ENCODE peak calls at places on chromosomes 1 and 21, in ten cellular contexts. One of them, this sample, is unnamed.

GRCh38 chr21:25350056-25350455 is 257.2 kb downstream of the MRPL39 start:
- DNase-seq in stimulated activated CD4-positive, alpha-beta T cell treated with anti-CD3 and anti-CD28 coated beads, Interleukin-1b, Interleukin-23, amount 100 ng/mL, for 1 hour: peak; percentile 4
- DNase-seq in neural crest cell: no peak
- DNase-seq in Right ventricle myocardium superior: no peak
- DNase-seq in ACHN: peak; percentile 48
- DNase-seq in left ventricle myocardium inferior: no peak
- DNase-seq in KBM-7: peak; percentile 18
- DNase-seq in AG20443: peak; percentile 64
- DNase-seq in mesenteric fat pad: no peak
- DNase-seq in HT1080: peak; percentile 17
- DNase-seq in this sample: peak; percentile 78

GRCh38 chr1:7113822-7114221 is 328.6 kb downstream of the CAMTA1 start:
- DNase-seq in stimulated activated CD4-positive, alpha-beta T cell treated with anti-CD3 and anti-CD28 coated beads, Interleukin-1b, Interleukin-23, amount 100 ng/mL, for 1 hour: no peak
- DNase-seq in neural crest cell: no peak
- DNase-seq in Right ventricle myocardium superior: no peak
- DNase-seq in ACHN: no peak
- DNase-seq in left ventricle myocardium inferior: no peak
- DNase-seq in KBM-7: no peak
- DNase-seq in AG20443: no peak
- DNase-seq in mesenteric fat pad: no peak
- DNase-seq in HT1080: no peak
- DNase-seq in this sample: no peak

GRCh38 chr1:170663441-170664282 is at the start of gene PRRX1:
- DNase-seq in stimulated activated CD4-positive, alpha-beta T cell treated with anti-CD3 and anti-CD28 coated beads, Interleukin-1b, Interleukin-23, amount 100 ng/mL, for 1 hour: no peak
- DNase-seq in neural crest cell: no peak
- DNase-seq in Right ventricle myocardium superior: no peak
- DNase-seq in ACHN: no peak
- DNase-seq in left ventricle myocardium inferior: no peak
- DNase-seq in KBM-7: no peak
- DNase-seq in AG20443: peak; percentile 28
- DNase-seq in mesenteric fat pad: no peak
- DNase-seq in HT1080: no peak
- DNase-seq in this sample: no peak

GRCh38 chr1:64675718-64676345 is 69.0 kb upstream of the RAVER2 start:
- DNase-seq in stimulated activated CD4-positive, alpha-beta T cell treated with anti-CD3 and anti-CD28 coated beads, Interleukin-1b, Interleukin-23, amount 100 ng/mL, for 1 hour: no peak
- DNase-seq in neural crest cell: no peak
- DNase-seq in Right ventricle myocardium superior: no peak
- DNase-seq in ACHN: peak; percentile 5
- DNase-seq in left ventricle myocardium inferior: no peak
- DNase-seq in KBM-7: peak; percentile 18
- DNase-seq in AG20443: peak; percentile 55
- DNase-seq in mesenteric fat pad: no peak
- DNase-seq in HT1080: no peak
- DNase-seq in this sample: peak; percentile 38

GRCh38 chr1:85494074-85494956 is 29.4 kb upstream of the DDAH1 start:
- DNase-seq in stimulated activated CD4-positive, alpha-beta T cell treated with anti-CD3 and anti-CD28 coated beads, Interleukin-1b, Interleukin-23, amount 100 ng/mL, for 1 hour: no peak
- DNase-seq in neural crest cell: no peak
- DNase-seq in Right ventricle myocardium superior: no peak
- DNase-seq in ACHN: no peak
- DNase-seq in left ventricle myocardium inferior: no peak
- DNase-seq in KBM-7: no peak
- DNase-seq in AG20443: no peak
- DNase-seq in mesenteric fat pad: no peak
- DNase-seq in HT1080: no peak
- DNase-seq in this sample: no peak

GRCh38 chr1:225944951-225945350 is 3.9 kb upstream of the LEFTY2 start:
- DNase-seq in stimulated activated CD4-positive, alpha-beta T cell treated with anti-CD3 and anti-CD28 coated beads, Interleukin-1b, Interleukin-23, amount 100 ng/mL, for 1 hour: no peak
- DNase-seq in neural crest cell: no peak
- DNase-seq in Right ventricle myocardium superior: no peak
- DNase-seq in ACHN: no peak
- DNase-seq in left ventricle myocardium inferior: no peak
- DNase-seq in KBM-7: no peak
- DNase-seq in AG20443: no peak
- DNase-seq in mesenteric fat pad: no peak
- DNase-seq in HT1080: no peak
- DNase-seq in this sample: no peak

GRCh38 chr1:7042322-7043231 is 257.3 kb downstream of the CAMTA1 start:
- DNase-seq in stimulated activated CD4-positive, alpha-beta T cell treated with anti-CD3 and anti-CD28 coated beads, Interleukin-1b, Interleukin-23, amount 100 ng/mL, for 1 hour: no peak
- DNase-seq in neural crest cell: no peak
- DNase-seq in Right ventricle myocardium superior: no peak
- DNase-seq in ACHN: peak; percentile 40
- DNase-seq in left ventricle myocardium inferior: no peak
- DNase-seq in KBM-7: peak; percentile 32
- DNase-seq in AG20443: peak; percentile 50
- DNase-seq in mesenteric fat pad: no peak
- DNase-seq in HT1080: peak; percentile 24
- DNase-seq in this sample: peak; percentile 58

GRCh38 chr21:39676054-39676771 is 63.5 kb downstream of the B3GALT5 start:
- DNase-seq in stimulated activated CD4-positive, alpha-beta T cell treated with anti-CD3 and anti-CD28 coated beads, Interleukin-1b, Interleukin-23, amount 100 ng/mL, for 1 hour: no peak
- DNase-seq in neural crest cell: no peak
- DNase-seq in Right ventricle myocardium superior: peak; percentile 56
- DNase-seq in ACHN: no peak
- DNase-seq in left ventricle myocardium inferior: peak; percentile 31
- DNase-seq in KBM-7: no peak
- DNase-seq in AG20443: no peak
- DNase-seq in mesenteric fat pad: no peak
- DNase-seq in HT1080: no peak
- DNase-seq in this sample: peak; percentile 34

GRCh38 chr1:42168798-42169197 is 4.3 kb upstream of the GUCA2A start:
- DNase-seq in stimulated activated CD4-positive, alpha-beta T cell treated with anti-CD3 and anti-CD28 coated beads, Interleukin-1b, Interleukin-23, amount 100 ng/mL, for 1 hour: no peak
- DNase-seq in neural crest cell: no peak
- DNase-seq in Right ventricle myocardium superior: no peak
- DNase-seq in ACHN: no peak
- DNase-seq in left ventricle myocardium inferior: no peak
- DNase-seq in KBM-7: no peak
- DNase-seq in AG20443: no peak
- DNase-seq in mesenteric fat pad: no peak
- DNase-seq in HT1080: no peak
- DNase-seq in this sample: no peak

GRCh38 chr1:9315411-9316079 is 22.9 kb downstream of the SPSB1 start:
- DNase-seq in stimulated activated CD4-positive, alpha-beta T cell treated with anti-CD3 and anti-CD28 coated beads, Interleukin-1b, Interleukin-23, amount 100 ng/mL, for 1 hour: peak; percentile 37
- DNase-seq in neural crest cell: no peak
- DNase-seq in Right ventricle myocardium superior: no peak
- DNase-seq in ACHN: peak; percentile 30
- DNase-seq in left ventricle myocardium inferior: peak; percentile 13
- DNase-seq in KBM-7: no peak
- DNase-seq in AG20443: peak; percentile 69
- DNase-seq in mesenteric fat pad: no peak
- DNase-seq in HT1080: no peak
- DNase-seq in this sample: no peak

GRCh38 chr1:244226440-244226839 is 175.4 kb downstream of the ZBTB18 start:
- DNase-seq in stimulated activated CD4-positive, alpha-beta T cell treated with anti-CD3 and anti-CD28 coated beads, Interleukin-1b, Interleukin-23, amount 100 ng/mL, for 1 hour: no peak
- DNase-seq in neural crest cell: no peak
- DNase-seq in Right ventricle myocardium superior: no peak
- DNase-seq in ACHN: no peak
- DNase-seq in left ventricle myocardium inferior: no peak
- DNase-seq in KBM-7: no peak
- DNase-seq in AG20443: no peak
- DNase-seq in mesenteric fat pad: no peak
- DNase-seq in HT1080: peak; percentile 66
- DNase-seq in this sample: peak; percentile 89

GRCh38 chr1:201309420-201309819 is 26.1 kb downstream of the PKP1 start:
- DNase-seq in stimulated activated CD4-positive, alpha-beta T cell treated with anti-CD3 and anti-CD28 coated beads, Interleukin-1b, Interleukin-23, amount 100 ng/mL, for 1 hour: no peak
- DNase-seq in neural crest cell: peak; percentile 21
- DNase-seq in Right ventricle myocardium superior: peak; percentile 80
- DNase-seq in ACHN: peak; percentile 47
- DNase-seq in left ventricle myocardium inferior: peak; percentile 67
- DNase-seq in KBM-7: peak; percentile 31
- DNase-seq in AG20443: peak; percentile 71
- DNase-seq in mesenteric fat pad: no peak
- DNase-seq in HT1080: peak; percentile 83
- DNase-seq in this sample: peak; percentile 100

GRCh38 chr21:29418813-29419212 is 120.1 kb downstream of the BACH1 start:
- DNase-seq in stimulated activated CD4-positive, alpha-beta T cell treated with anti-CD3 and anti-CD28 coated beads, Interleukin-1b, Interleukin-23, amount 100 ng/mL, for 1 hour: no peak
- DNase-seq in neural crest cell: no peak
- DNase-seq in Right ventricle myocardium superior: no peak
- DNase-seq in ACHN: no peak
- DNase-seq in left ventricle myocardium inferior: no peak
- DNase-seq in KBM-7: peak; percentile 39
- DNase-seq in AG20443: no peak
- DNase-seq in mesenteric fat pad: no peak
- DNase-seq in HT1080: no peak
- DNase-seq in this sample: no peak

GRCh38 chr1:110673805-110674336 is 869 bp downstream of the KCNA3 start:
- DNase-seq in stimulated activated CD4-positive, alpha-beta T cell treated with anti-CD3 and anti-CD28 coated beads, Interleukin-1b, Interleukin-23, amount 100 ng/mL, for 1 hour: no peak
- DNase-seq in neural crest cell: no peak
- DNase-seq in Right ventricle myocardium superior: no peak
- DNase-seq in ACHN: no peak
- DNase-seq in left ventricle myocardium inferior: no peak
- DNase-seq in KBM-7: no peak
- DNase-seq in AG20443: no peak
- DNase-seq in mesenteric fat pad: no peak
- DNase-seq in HT1080: no peak
- DNase-seq in this sample: no peak

GRCh38 chr1:3373700-3374405 is 80.6 kb upstream of the ARHGEF16 start:
- DNase-seq in stimulated activated CD4-positive, alpha-beta T cell treated with anti-CD3 and anti-CD28 coated beads, Interleukin-1b, Interleukin-23, amount 100 ng/mL, for 1 hour: no peak
- DNase-seq in neural crest cell: no peak
- DNase-seq in Right ventricle myocardium superior: no peak
- DNase-seq in ACHN: no peak
- DNase-seq in left ventricle myocardium inferior: no peak
- DNase-seq in KBM-7: no peak
- DNase-seq in AG20443: no peak
- DNase-seq in mesenteric fat pad: no peak
- DNase-seq in HT1080: no peak
- DNase-seq in this sample: no peak

GRCh38 chr1:156149374-156150106 is 3.8 kb upstream of the SEMA4A start:
- DNase-seq in stimulated activated CD4-positive, alpha-beta T cell treated with anti-CD3 and anti-CD28 coated beads, Interleukin-1b, Interleukin-23, amount 100 ng/mL, for 1 hour: no peak
- DNase-seq in neural crest cell: no peak
- DNase-seq in Right ventricle myocardium superior: no peak
- DNase-seq in ACHN: no peak
- DNase-seq in left ventricle myocardium inferior: no peak
- DNase-seq in KBM-7: no peak
- DNase-seq in AG20443: no peak
- DNase-seq in mesenteric fat pad: no peak
- DNase-seq in HT1080: no peak
- DNase-seq in this sample: no peak

GRCh38 chr1:81706650-81707435 is 93.9 kb upstream of the ADGRL2 start:
- DNase-seq in stimulated activated CD4-positive, alpha-beta T cell treated with anti-CD3 and anti-CD28 coated beads, Interleukin-1b, Interleukin-23, amount 100 ng/mL, for 1 hour: no peak
- DNase-seq in neural crest cell: no peak
- DNase-seq in Right ventricle myocardium superior: no peak
- DNase-seq in ACHN: no peak
- DNase-seq in left ventricle myocardium inferior: no peak
- DNase-seq in KBM-7: no peak
- DNase-seq in AG20443: peak; percentile 48
- DNase-seq in mesenteric fat pad: no peak
- DNase-seq in HT1080: peak; percentile 73
- DNase-seq in this sample: peak; percentile 77

GRCh38 chr1:45205000-45205909 is 1.1 kb downstream of the ZSWIM5 start:
- DNase-seq in stimulated activated CD4-positive, alpha-beta T cell treated with anti-CD3 and anti-CD28 coated beads, Interleukin-1b, Interleukin-23, amount 100 ng/mL, for 1 hour: no peak
- DNase-seq in neural crest cell: peak; percentile 41
- DNase-seq in Right ventricle myocardium superior: peak; percentile 51
- DNase-seq in ACHN: peak; percentile 8
- DNase-seq in left ventricle myocardium inferior: peak; percentile 32
- DNase-seq in KBM-7: peak; percentile 23
- DNase-seq in AG20443: peak; percentile 65
- DNase-seq in mesenteric fat pad: no peak
- DNase-seq in HT1080: no peak
- DNase-seq in this sample: peak; percentile 25

GRCh38 chr1:160006312-160006940 is 25.4 kb downstream of the PIGM start:
- DNase-seq in stimulated activated CD4-positive, alpha-beta T cell treated with anti-CD3 and anti-CD28 coated beads, Interleukin-1b, Interleukin-23, amount 100 ng/mL, for 1 hour: peak; percentile 49
- DNase-seq in neural crest cell: peak; percentile 62
- DNase-seq in Right ventricle myocardium superior: peak; percentile 84
- DNase-seq in ACHN: peak; percentile 77
- DNase-seq in left ventricle myocardium inferior: peak; percentile 65
- DNase-seq in KBM-7: peak; percentile 69
- DNase-seq in AG20443: peak; percentile 81
- DNase-seq in mesenteric fat pad: no peak
- DNase-seq in HT1080: peak; percentile 69
- DNase-seq in this sample: peak; percentile 89

GRCh38 chr1:41846595-41846994 is 72.1 kb downstream of the HIVEP3 start:
- DNase-seq in stimulated activated CD4-positive, alpha-beta T cell treated with anti-CD3 and anti-CD28 coated beads, Interleukin-1b, Interleukin-23, amount 100 ng/mL, for 1 hour: no peak
- DNase-seq in neural crest cell: no peak
- DNase-seq in Right ventricle myocardium superior: no peak
- DNase-seq in ACHN: no peak
- DNase-seq in left ventricle myocardium inferior: no peak
- DNase-seq in KBM-7: no peak
- DNase-seq in AG20443: peak; percentile 63
- DNase-seq in mesenteric fat pad: no peak
- DNase-seq in HT1080: peak; percentile 81
- DNase-seq in this sample: peak; percentile 43

GRCh38 chr1:207965602-207966387 is 54.9 kb upstream of the CD34 start:
- DNase-seq in stimulated activated CD4-positive, alpha-beta T cell treated with anti-CD3 and anti-CD28 coated beads, Interleukin-1b, Interleukin-23, amount 100 ng/mL, for 1 hour: no peak
- DNase-seq in neural crest cell: no peak
- DNase-seq in Right ventricle myocardium superior: no peak
- DNase-seq in ACHN: no peak
- DNase-seq in left ventricle myocardium inferior: no peak
- DNase-seq in KBM-7: no peak
- DNase-seq in AG20443: no peak
- DNase-seq in mesenteric fat pad: no peak
- DNase-seq in HT1080: no peak
- DNase-seq in this sample: no peak

GRCh38 chr1:116515702-116516101 is 55.1 kb downstream of the CD58 start:
- DNase-seq in stimulated activated CD4-positive, alpha-beta T cell treated with anti-CD3 and anti-CD28 coated beads, Interleukin-1b, Interleukin-23, amount 100 ng/mL, for 1 hour: no peak
- DNase-seq in neural crest cell: no peak
- DNase-seq in Right ventricle myocardium superior: no peak
- DNase-seq in ACHN: no peak
- DNase-seq in left ventricle myocardium inferior: no peak
- DNase-seq in KBM-7: no peak
- DNase-seq in AG20443: no peak
- DNase-seq in mesenteric fat pad: no peak
- DNase-seq in HT1080: no peak
- DNase-seq in this sample: no peak

GRCh38 chr1:191537030-191537429 is 621.2 kb upstream of the RGS18 start:
- DNase-seq in stimulated activated CD4-positive, alpha-beta T cell treated with anti-CD3 and anti-CD28 coated beads, Interleukin-1b, Interleukin-23, amount 100 ng/mL, for 1 hour: no peak
- DNase-seq in neural crest cell: no peak
- DNase-seq in Right ventricle myocardium superior: no peak
- DNase-seq in ACHN: no peak
- DNase-seq in left ventricle myocardium inferior: no peak
- DNase-seq in KBM-7: no peak
- DNase-seq in AG20443: no peak
- DNase-seq in mesenteric fat pad: no peak
- DNase-seq in HT1080: no peak
- DNase-seq in this sample: no peak

GRCh38 chr1:227764019-227764391 is 28.8 kb downstream of the SNAP47 start:
- DNase-seq in stimulated activated CD4-positive, alpha-beta T cell treated with anti-CD3 and anti-CD28 coated beads, Interleukin-1b, Interleukin-23, amount 100 ng/mL, for 1 hour: no peak
- DNase-seq in neural crest cell: no peak
- DNase-seq in Right ventricle myocardium superior: no peak
- DNase-seq in ACHN: no peak
- DNase-seq in left ventricle myocardium inferior: no peak
- DNase-seq in KBM-7: no peak
- DNase-seq in AG20443: peak; percentile 52
- DNase-seq in mesenteric fat pad: no peak
- DNase-seq in HT1080: peak; percentile 23
- DNase-seq in this sample: peak; percentile 96